ENCODE peak calls at places on chromosomes 11 and 22, in ten cellular contexts. B, N, P, F, M, U, Q, Y, Z and R are unnamed samples.

GRCh38 chr11:9143726-9144125 is 52.3 kb upstream of the SCUBE2 start:
- DNase-seq in B (no peak), N (no peak), P (no peak), F (no peak), M (no peak), U (no peak), Q (no peak), Y (no peak), Z (no peak), R (no peak)

GRCh38 chr11:61611309-61611708 is 30.4 kb upstream of the SYT7 start:
- DNase-seq in B (no peak), N (no peak), P (no peak), F (no peak), M (no peak), U (no peak), Q (no peak), Y (no peak), Z (no peak), R (no peak)

GRCh38 chr11:128502736-128503135 is 84.6 kb downstream of the ETS1 start:
- DNase-seq in B (no peak), N (no peak), P (no peak), F (no peak), M (no peak), U (no peak), Q (no peak), Y (no peak), Z (peak), R (peak)

GRCh38 chr11:69333906-69334305 is 40.0 kb downstream of the MYEOV start:
- DNase-seq in B (no peak), N (no peak), P (no peak), F (no peak), M (no peak), U (no peak), Q (no peak), Y (no peak), Z (no peak), R (no peak)

GRCh38 chr11:2517016-2517385 is 72.2 kb downstream of the KCNQ1 start:
- DNase-seq in B (no peak), N (no peak), P (no peak), F (no peak), M (no peak), U (peak), Q (peak), Y (peak), Z (no peak), R (no peak)

GRCh38 chr22:22735695-22736611 is 91.5 kb downstream of the GGTLC2 start:
- DNase-seq in B (no peak), N (no peak), P (no peak), F (no peak), M (no peak), U (no peak), Q (no peak), Y (no peak), Z (no peak), R (no peak)

GRCh38 chr11:131311746-131312145 is 58.7 kb upstream of the NTM start:
- DNase-seq in B (no peak), N (no peak), P (no peak), F (no peak), M (no peak), U (no peak), Q (no peak), Y (no peak), Z (no peak), R (no peak)

GRCh38 chr11:34343153-34343552 is 14.7 kb downstream of the ABTB2 start:
- DNase-seq in B (no peak), N (no peak), P (no peak), F (no peak), M (no peak), U (no peak), Q (no peak), Y (no peak), Z (no peak), R (no peak)

GRCh38 chr22:42863349-42863911 is 6.4 kb upstream of the ARFGAP3 start:
- DNase-seq in B (no peak), N (no peak), P (no peak), F (no peak), M (no peak), U (no peak), Q (no peak), Y (no peak), Z (no peak), R (no peak)

GRCh38 chr11:128725630-128726461 is 32.0 kb downstream of the FLI1 start:
- DNase-seq in B (no peak), N (no peak), P (peak), F (no peak), M (no peak), U (no peak), Q (peak), Y (no peak), Z (no peak), R (no peak)

GRCh38 chr11:128632151-128632791 is 44.9 kb upstream of the ETS1 start:
- DNase-seq in B (no peak), N (no peak), P (peak), F (no peak), M (peak), U (no peak), Q (peak), Y (no peak), Z (peak), R (no peak)

GRCh38 chr11:76686261-76687079 is 15.9 kb upstream of the LRRC32 start:
- DNase-seq in B (no peak), N (no peak), P (no peak), F (no peak), M (no peak), U (no peak), Q (no peak), Y (no peak), Z (no peak), R (no peak)

GRCh38 chr11:82979824-82980223 is 78.3 kb downstream of the DDIAS start:
- DNase-seq in B (no peak), N (no peak), P (no peak), F (no peak), M (no peak), U (no peak), Q (no peak), Y (no peak), Z (no peak), R (no peak)

GRCh38 chr11:69541501-69542313 is 60.2 kb downstream of the LINC01488 start:
- DNase-seq in B (no peak), N (no peak), P (no peak), F (no peak), M (no peak), U (no peak), Q (no peak), Y (no peak), Z (no peak), R (no peak)

GRCh38 chr22:46366327-46366731 is 30.8 kb downstream of the TRMU start:
- DNase-seq in B (no peak), N (no peak), P (no peak), F (no peak), M (no peak), U (no peak), Q (no peak), Y (peak), Z (no peak), R (no peak)

GRCh38 chr11:72548481-72548880 is 114.2 kb upstream of the CLPB start:
- DNase-seq in B (no peak), N (no peak), P (no peak), F (no peak), M (no peak), U (no peak), Q (no peak), Y (no peak), Z (no peak), R (no peak)

GRCh38 chr22:49564666-49565515 is 262.8 kb downstream of the BRD1 start:
- DNase-seq in B (no peak), N (no peak), P (no peak), F (no peak), M (no peak), U (no peak), Q (no peak), Y (no peak), Z (no peak), R (no peak)

GRCh38 chr22:46929689-46930225 is 167.3 kb downstream of the TBC1D22A start:
- DNase-seq in B (no peak), N (no peak), P (no peak), F (no peak), M (no peak), U (no peak), Q (no peak), Y (no peak), Z (no peak), R (no peak)

GRCh38 chr22:23074451-23074850 is 4.1 kb downstream of the GNAZ start:
- DNase-seq in B (no peak), N (no peak), P (no peak), F (no peak), M (no peak), U (peak), Q (no peak), Y (peak), Z (no peak), R (peak)

GRCh38 chr11:2901854-2902783 is 16.5 kb upstream of the CDKN1C start:
- DNase-seq in B (peak), N (peak), P (peak), F (peak), M (peak), U (peak), Q (peak), Y (peak), Z (peak), R (peak)

GRCh38 chr22:30422481-30423295 is 2.9 kb upstream of the MTFP1 start:
- DNase-seq in B (no peak), N (peak), P (no peak), F (peak), M (peak), U (peak), Q (no peak), Y (peak), Z (peak), R (peak)

GRCh38 chr22:49351761-49352221 is 475.9 kb downstream of the BRD1 start:
- DNase-seq in B (no peak), N (no peak), P (no peak), F (no peak), M (no peak), U (no peak), Q (no peak), Y (peak), Z (no peak), R (no peak)